ENCODE peak calls at places on chromosomes 6 and 20, in six cellular contexts. One of them, this sample, is unnamed.

GRCh38 chr6:7865811-7866210 is 44.8 kb downstream of the TXNDC5 start:
- DNase-seq in occipital lobe: no peak
- DNase-seq in naive thymus-derived CD8-positive, alpha-beta T cell: no peak
- DNase-seq in epithelial cell of prostate: no peak
- DNase-seq in H7: no peak
- DNase-seq in NT2/D1: no peak
- DNase-seq in this sample: no peak

GRCh38 chr20:43383026-43383795 is 74.5 kb upstream of the SRSF6 start:
- DNase-seq in occipital lobe: no peak
- DNase-seq in naive thymus-derived CD8-positive, alpha-beta T cell: no peak
- DNase-seq in epithelial cell of prostate: no peak
- DNase-seq in H7: no peak
- DNase-seq in NT2/D1: no peak
- DNase-seq in this sample: no peak

GRCh38 chr6:22807818-22808217 is 238.5 kb downstream of the HDGFL1 start:
- DNase-seq in occipital lobe: no peak
- DNase-seq in naive thymus-derived CD8-positive, alpha-beta T cell: no peak
- DNase-seq in epithelial cell of prostate: no peak
- DNase-seq in H7: no peak
- DNase-seq in NT2/D1: no peak
- DNase-seq in this sample: no peak

GRCh38 chr20:53939554-53940355 is 130.6 kb downstream of the BCAS1 start:
- DNase-seq in occipital lobe: peak
- DNase-seq in naive thymus-derived CD8-positive, alpha-beta T cell: peak
- DNase-seq in epithelial cell of prostate: no peak
- DNase-seq in H7: peak
- DNase-seq in NT2/D1: peak
- DNase-seq in this sample: peak

GRCh38 chr6:95648636-95649035 is 71.3 kb downstream of the MANEA start:
- DNase-seq in occipital lobe: no peak
- DNase-seq in naive thymus-derived CD8-positive, alpha-beta T cell: no peak
- DNase-seq in epithelial cell of prostate: no peak
- DNase-seq in H7: no peak
- DNase-seq in NT2/D1: no peak
- DNase-seq in this sample: no peak

GRCh38 chr6:22647671-22648070 is 78.3 kb downstream of the HDGFL1 start:
- DNase-seq in occipital lobe: no peak
- DNase-seq in naive thymus-derived CD8-positive, alpha-beta T cell: no peak
- DNase-seq in epithelial cell of prostate: no peak
- DNase-seq in H7: no peak
- DNase-seq in NT2/D1: no peak
- DNase-seq in this sample: no peak

GRCh38 chr6:100719883-100720682 is 161.0 kb downstream of the ASCC3 start:
- DNase-seq in occipital lobe: no peak
- DNase-seq in naive thymus-derived CD8-positive, alpha-beta T cell: no peak
- DNase-seq in epithelial cell of prostate: no peak
- DNase-seq in H7: peak
- DNase-seq in NT2/D1: no peak
- DNase-seq in this sample: no peak

GRCh38 chr20:11797161-11797560 is 120.5 kb upstream of the BTBD3 start:
- DNase-seq in occipital lobe: no peak
- DNase-seq in naive thymus-derived CD8-positive, alpha-beta T cell: no peak
- DNase-seq in epithelial cell of prostate: no peak
- DNase-seq in H7: no peak
- DNase-seq in NT2/D1: no peak
- DNase-seq in this sample: no peak

GRCh38 chr20:24481188-24481587 is 11.8 kb downstream of the SYNDIG1 start:
- DNase-seq in occipital lobe: no peak
- DNase-seq in naive thymus-derived CD8-positive, alpha-beta T cell: no peak
- DNase-seq in epithelial cell of prostate: no peak
- DNase-seq in H7: no peak
- DNase-seq in NT2/D1: no peak
- DNase-seq in this sample: no peak

GRCh38 chr6:3696525-3696924 is 55.0 kb downstream of the PXDC1 start:
- DNase-seq in occipital lobe: no peak
- DNase-seq in naive thymus-derived CD8-positive, alpha-beta T cell: no peak
- DNase-seq in epithelial cell of prostate: no peak
- DNase-seq in H7: no peak
- DNase-seq in NT2/D1: no peak
- DNase-seq in this sample: no peak

GRCh38 chr6:80197474-80197873 is 91.0 kb downstream of the BCKDHB start:
- DNase-seq in occipital lobe: peak
- DNase-seq in naive thymus-derived CD8-positive, alpha-beta T cell: no peak
- DNase-seq in epithelial cell of prostate: peak
- DNase-seq in H7: no peak
- DNase-seq in NT2/D1: no peak
- DNase-seq in this sample: no peak

GRCh38 chr20:1295276-1295930 is 29.3 kb downstream of the SNPH start:
- DNase-seq in occipital lobe: no peak
- DNase-seq in naive thymus-derived CD8-positive, alpha-beta T cell: no peak
- DNase-seq in epithelial cell of prostate: no peak
- DNase-seq in H7: no peak
- DNase-seq in NT2/D1: no peak
- DNase-seq in this sample: no peak

GRCh38 chr6:3194535-3195376 is 32.7 kb downstream of the TUBB2B start:
- DNase-seq in occipital lobe: peak
- DNase-seq in naive thymus-derived CD8-positive, alpha-beta T cell: no peak
- DNase-seq in epithelial cell of prostate: no peak
- DNase-seq in H7: peak
- DNase-seq in NT2/D1: peak
- DNase-seq in this sample: no peak

GRCh38 chr6:219641-220198 is 72.6 kb upstream of the DUSP22 start:
- DNase-seq in occipital lobe: no peak
- DNase-seq in naive thymus-derived CD8-positive, alpha-beta T cell: no peak
- DNase-seq in epithelial cell of prostate: no peak
- DNase-seq in H7: peak
- DNase-seq in NT2/D1: no peak
- DNase-seq in this sample: no peak

GRCh38 chr6:151592449-151593169 is 98.8 kb downstream of the CCDC170 start:
- DNase-seq in occipital lobe: no peak
- DNase-seq in naive thymus-derived CD8-positive, alpha-beta T cell: no peak
- DNase-seq in epithelial cell of prostate: no peak
- DNase-seq in H7: no peak
- DNase-seq in NT2/D1: no peak
- DNase-seq in this sample: no peak

GRCh38 chr6:138544521-138544920 is 45.2 kb upstream of the NHSL1 start:
- DNase-seq in occipital lobe: no peak
- DNase-seq in naive thymus-derived CD8-positive, alpha-beta T cell: no peak
- DNase-seq in epithelial cell of prostate: no peak
- DNase-seq in H7: no peak
- DNase-seq in NT2/D1: no peak
- DNase-seq in this sample: no peak

GRCh38 chr6:133394630-133395029 is 153.5 kb downstream of the EYA4 start:
- DNase-seq in occipital lobe: no peak
- DNase-seq in naive thymus-derived CD8-positive, alpha-beta T cell: no peak
- DNase-seq in epithelial cell of prostate: no peak
- DNase-seq in H7: no peak
- DNase-seq in NT2/D1: no peak
- DNase-seq in this sample: no peak

GRCh38 chr20:23362392-23363256 is 642 bp downstream of the GZF1 start:
- DNase-seq in occipital lobe: no peak
- DNase-seq in naive thymus-derived CD8-positive, alpha-beta T cell: no peak
- DNase-seq in epithelial cell of prostate: no peak
- DNase-seq in H7: peak
- DNase-seq in NT2/D1: no peak
- DNase-seq in this sample: peak

GRCh38 chr6:135182993-135183531 is 2.0 kb downstream of the MYB start:
- DNase-seq in occipital lobe: no peak
- DNase-seq in naive thymus-derived CD8-positive, alpha-beta T cell: peak
- DNase-seq in epithelial cell of prostate: no peak
- DNase-seq in H7: peak
- DNase-seq in NT2/D1: no peak
- DNase-seq in this sample: peak

GRCh38 chr20:62030834-62031434 is 34.7 kb downstream of the TAF4 start:
- DNase-seq in occipital lobe: no peak
- DNase-seq in naive thymus-derived CD8-positive, alpha-beta T cell: peak
- DNase-seq in epithelial cell of prostate: peak
- DNase-seq in H7: no peak
- DNase-seq in NT2/D1: no peak
- DNase-seq in this sample: peak

GRCh38 chr6:25342784-25343183 is 63.6 kb downstream of the CARMIL1 start:
- DNase-seq in occipital lobe: no peak
- DNase-seq in naive thymus-derived CD8-positive, alpha-beta T cell: no peak
- DNase-seq in epithelial cell of prostate: no peak
- DNase-seq in H7: no peak
- DNase-seq in NT2/D1: no peak
- DNase-seq in this sample: no peak